ENCODE peak calls at places on chromosomes 11 and 22, in ten cellular contexts. N is AG04449; X is GM23338; J is ovary; F is progenitor cell of endocrine pancreas; P is activated T-cell treated with anti-CD3 and anti-CD28 coated beads for 24 hours; T is PC-9; R is fibroblast of pulmonary artery; E is LHCN-M2; W is natural killer cell treated with Interleukin-12 subunit alpha and Interleukin-12 subunit beta and Interleukin-15 and Interleukin-18, amount 100 ng/mL, for 72 hours. Z is an unnamed sample.

GRCh38 chr22:38467904-38468760 is at the start of gene KDELR3:
- DNase-seq in P (peak; percentile 36), T (peak; percentile 71), N (no peak), F (no peak), X (peak; percentile 59), J (peak; percentile 64), R (peak; percentile 74), E (peak; percentile 55), W (peak; percentile 89), Z (no peak)

GRCh38 chr11:48005133-48005532 is 24.8 kb downstream of the PTPRJ start:
- DNase-seq in P (no peak), J (no peak), N (no peak), X (no peak), R (peak; percentile 57), W (no peak), T (no peak), F (no peak), E (no peak), Z (no peak)

GRCh38 chr11:116842117-116842516 is 4.7 kb upstream of the APOA1 start:
- DNase-seq in R (no peak), T (no peak), X (no peak), E (no peak), F (no peak), J (no peak), W (no peak), P (no peak), N (no peak), Z (no peak)

GRCh38 chr11:111105566-111105965 is 140.0 kb upstream of the POU2AF2 start:
- DNase-seq in J (no peak), E (no peak), F (no peak), P (no peak), X (no peak), T (no peak), W (no peak), R (no peak), N (no peak), Z (no peak)

GRCh38 chr22:46542011-46542985 is 4.9 kb upstream of the CELSR1 start:
- DNase-seq in P (peak; percentile 70), W (peak; percentile 80), X (peak; percentile 87), R (peak; percentile 70), E (peak; percentile 50), N (no peak), T (peak; percentile 80), J (peak; percentile 33), F (peak; percentile 70), Z (no peak)

GRCh38 chr11:44267366-44268072 is 42.4 kb downstream of the ALX4 start:
- DNase-seq in W (peak; percentile 8), F (no peak), J (no peak), T (no peak), E (no peak), N (no peak), X (no peak), P (no peak), R (no peak), Z (no peak)

GRCh38 chr11:9138133-9138453 is 46.7 kb upstream of the SCUBE2 start:
- DNase-seq in N (no peak), E (no peak), P (no peak), W (no peak), F (no peak), X (no peak), R (no peak), T (no peak), J (no peak), Z (no peak)

GRCh38 chr22:48494968-48495750 is 1332.5 kb downstream of the BRD1 start:
- DNase-seq in R (no peak), T (no peak), J (no peak), E (no peak), W (peak; percentile 55), P (no peak), F (no peak), X (no peak), N (no peak), Z (no peak)

GRCh38 chr22:49439373-49439772 is 388.3 kb downstream of the BRD1 start:
- DNase-seq in N (no peak), X (no peak), R (no peak), P (no peak), E (no peak), W (peak; percentile 29), F (no peak), T (no peak), J (no peak), Z (no peak)

Z was measured in iPS DF 6.9.